ENCODE peak calls at places on chromosomes 6 and 20, in six cellular contexts. N, L, D, R, C and A are unnamed samples.

GRCh38 chr6:27809939-27810767 is 102.0 kb downstream of the OR2B2 start:
- DNase-seq in C (peak; percentile 95), D (peak; percentile 96), R (peak; percentile 75), L (peak; percentile 89), N (peak; percentile 65), A (peak; percentile 95)

GRCh38 chr6:147782302-147782701 is 273.8 kb downstream of the SAMD5 start:
- DNase-seq in L (no peak), N (no peak), D (peak; percentile 14), R (no peak), C (no peak), A (no peak)

GRCh38 chr6:55562318-55562717 is 16.7 kb downstream of the HMGCLL1 start:
- DNase-seq in N (no peak), C (no peak), L (no peak), D (no peak), R (no peak), A (no peak)

GRCh38 chr6:136792945-136793289 is 640 bp upstream of the MAP3K5 start:
- DNase-seq in R (no peak), D (peak; percentile 98), C (peak; percentile 95), L (peak; percentile 96), N (peak; percentile 95), A (peak; percentile 68)

GRCh38 chr20:4813839-4814695 is 92.4 kb downstream of the PRND start:
- DNase-seq in N (no peak), D (no peak), L (peak; percentile 43), C (no peak), R (no peak), A (no peak)

GRCh38 chr6:120908767-120909166 is 425.5 kb downstream of the TBC1D32 start:
- DNase-seq in R (no peak), N (no peak), L (no peak), D (no peak), C (no peak), A (no peak)

GRCh38 chr6:64672131-64672530 is 1034.9 kb downstream of the EYS start:
- DNase-seq in N (no peak), L (no peak), R (no peak), D (no peak), C (no peak), A (no peak)

GRCh38 chr20:16647875-16648597 is 74.8 kb upstream of the KIF16B start:
- DNase-seq in N (no peak), C (no peak), L (no peak), R (no peak), D (no peak), A (no peak)

GRCh38 chr20:46023999-46024398 is 5.0 kb upstream of the SLC12A5 start:
- DNase-seq in L (no peak), C (peak; percentile 27), N (no peak), R (no peak), D (no peak), A (no peak)

GRCh38 chr6:143192766-143193165 is 132.1 kb downstream of the AIG1 start:
- DNase-seq in N (no peak), C (no peak), R (no peak), L (no peak), D (no peak), A (no peak)

GRCh38 chr6:21150644-21151043 is 442.9 kb upstream of the SOX4 start:
- DNase-seq in N (no peak), L (no peak), R (no peak), D (no peak), C (no peak), A (no peak)

GRCh38 chr20:347640-348484 is 951 bp downstream of the NRSN2 start:
- DNase-seq in C (peak; percentile 97), N (peak; percentile 90), L (peak; percentile 90), D (peak; percentile 99), R (no peak), A (peak; percentile 97)

GRCh38 chr6:155913816-155914215 is 458.2 kb upstream of the NOX3 start:
- DNase-seq in D (no peak), C (no peak), R (no peak), N (no peak), L (no peak), A (no peak)
- H3K4me1 ChIP-seq in D (no peaks in the 10 kb centered on the region), C (no peaks in the 10 kb centered on the region), R (no peaks in the 10 kb centered on the region), N (no peaks in the 10 kb centered on the region), L (no peaks in the 10 kb centered on the region), A (no peaks in the 10 kb centered on the region)

DNA sequence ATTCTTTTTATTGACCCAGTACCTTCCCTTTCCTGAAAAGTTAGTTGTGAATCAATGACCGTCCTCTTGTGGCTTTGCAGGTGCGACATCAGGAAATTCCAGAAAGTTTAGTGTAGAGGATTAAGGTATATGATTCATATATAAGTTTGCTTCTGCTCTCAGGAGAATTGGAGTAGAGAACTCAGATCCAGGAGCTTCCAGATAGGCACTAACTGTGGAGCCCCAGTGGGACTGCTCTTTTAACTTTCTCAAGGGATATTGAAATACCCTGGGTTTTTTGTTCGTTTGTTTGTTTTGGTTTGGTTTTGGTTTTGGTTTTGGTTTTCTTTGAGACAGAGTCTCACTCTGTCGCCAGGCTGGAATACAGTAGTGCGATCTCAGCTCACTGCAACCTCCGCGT is 9.5 kb downstream of the TAAR2 start:
- DNase-seq in L (no peak), C (no peak), R (no peak), D (no peak), N (no peak), A (no peak)
- H3K4me3 ChIP-seq in L (peak overlapping the region; percentile 17), C (no peak overlapping the region), R (no peak overlapping the region), D (no peak overlapping the region), N (no peak overlapping the region), A (no peak overlapping the region)

DNA sequence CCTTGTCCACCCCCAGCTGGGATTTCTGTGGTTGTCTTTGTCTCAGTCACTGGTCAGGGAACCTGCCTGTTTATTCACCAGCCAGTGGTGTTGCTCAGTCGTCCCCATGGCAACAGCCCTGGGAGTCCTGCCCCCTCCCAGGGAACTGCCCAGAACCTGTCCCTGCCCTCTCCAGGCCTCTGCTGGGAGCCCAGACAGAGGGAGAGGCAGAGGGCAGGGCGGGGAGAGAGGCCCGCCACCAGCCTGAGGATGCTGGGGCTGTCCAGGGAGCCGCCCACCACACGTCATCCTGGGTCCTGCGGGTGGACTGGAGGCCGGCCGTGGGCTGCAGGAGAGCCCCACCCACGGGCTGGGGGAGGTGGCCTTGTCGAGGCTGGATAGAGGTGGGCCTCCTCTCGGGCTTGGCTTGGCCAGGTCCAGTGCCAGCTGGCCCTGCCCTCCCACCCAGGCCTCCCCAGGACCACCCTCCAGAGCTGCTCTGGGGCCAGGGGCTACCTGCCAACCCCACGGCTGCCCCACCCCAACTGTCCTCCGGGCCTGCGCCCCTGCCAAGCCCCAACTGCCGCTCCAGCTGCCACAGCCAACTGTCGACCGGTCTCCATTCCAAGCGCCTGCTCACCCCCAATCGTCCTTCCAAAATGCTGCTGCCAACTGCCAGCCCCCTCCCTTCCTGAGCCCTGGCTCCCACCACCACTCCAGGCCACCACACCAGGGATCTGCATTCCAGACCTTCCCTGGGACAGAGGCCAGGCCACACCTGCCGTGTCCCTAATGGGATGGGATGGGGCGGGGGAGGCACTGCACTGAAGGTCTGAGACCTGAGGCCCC is 4.2 kb upstream of the ZBTB46 start:
- DNase-seq in R (peak; percentile 48), L (peak; percentile 85), N (peak; percentile 92), D (peak; percentile 92), C (peak; percentile 99), A (peak; percentile 28)
- H3K27me3 ChIP-seq in R (peaks cover 30% of the 10 kb centered on the region), L (peaks cover 21% of the 10 kb centered on the region), N (no peaks in the 10 kb centered on the region), D (peaks cover 5% of the 10 kb centered on the region), C (no peaks in the 10 kb centered on the region), A (no peaks in the 10 kb centered on the region)

GRCh38 chr6:42564496-42564890 is 664 bp downstream of the UBR2 start:
- DNase-seq in R (no peak), C (no peak), N (no peak), L (no peak), D (no peak), A (peak; percentile 29)

GRCh38 chr6:42566614-42567208 is 2.9 kb downstream of the UBR2 start:
- DNase-seq in N (no peak), C (no peak), R (no peak), L (no peak), D (no peak), A (no peak)

GRCh38 chr6:42572523-42572922 is 8.7 kb downstream of the UBR2 start:
- DNase-seq in L (no peak), C (no peak), D (no peak), R (no peak), N (no peak), A (no peak)

GRCh38 chr6:42571611-42572342 is 7.9 kb downstream of the UBR2 start:
- DNase-seq in R (no peak), L (no peak), D (peak; percentile 53), N (no peak), C (peak; percentile 20), A (no peak)

DNA sequence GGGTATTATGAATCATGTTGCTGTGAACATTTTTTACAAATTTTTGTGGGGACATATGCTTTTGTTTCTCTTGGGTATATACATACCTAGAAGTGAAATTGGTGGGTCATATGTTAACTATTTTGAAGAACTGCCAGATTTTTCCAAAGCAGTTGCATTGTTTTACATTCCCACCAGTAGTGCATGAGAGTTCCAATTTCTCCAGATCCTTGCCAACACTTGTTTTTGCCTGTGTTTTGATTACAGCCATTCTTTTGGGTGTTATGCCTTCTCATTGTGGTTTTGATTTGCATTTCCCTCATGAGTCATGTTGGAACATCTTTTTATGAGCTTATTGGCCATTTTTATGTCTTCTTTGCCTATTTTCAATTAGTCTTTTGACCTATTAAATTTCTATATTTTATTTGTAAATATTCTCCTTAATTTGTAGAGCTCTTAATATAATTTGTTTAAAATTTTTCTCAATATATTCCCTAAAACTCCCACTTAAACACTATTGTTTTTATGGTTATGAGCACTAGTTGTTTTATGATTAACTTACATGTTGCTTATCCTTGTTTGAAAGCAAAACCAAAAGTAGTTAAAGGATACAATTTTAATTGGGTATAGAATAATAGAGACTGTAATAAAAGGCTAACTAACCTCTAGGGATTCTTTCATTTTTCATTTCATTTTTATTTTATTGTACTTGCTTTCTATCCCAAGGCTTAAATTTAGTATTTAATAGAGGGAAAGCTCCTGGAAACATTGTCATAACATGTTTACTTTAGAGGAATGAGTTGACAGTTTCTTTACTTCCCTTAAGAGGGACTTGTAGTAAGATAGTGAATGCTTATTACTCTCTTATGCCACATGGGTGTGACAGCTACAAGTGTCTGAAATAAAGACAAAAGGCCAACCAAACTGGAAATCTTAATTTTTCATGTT is 5.5 kb downstream of the UBR2 start:
- DNase-seq in N (no peak), D (peak; percentile 74), C (peak; percentile 92), L (no peak), R (peak; percentile 85), A (no peak)
- H3K4me1 ChIP-seq in N (peaks cover 3% of the 10 kb centered on the region), D (peaks cover 33% of the 10 kb centered on the region), C (peaks cover 19% of the 10 kb centered on the region), L (peaks cover 35% of the 10 kb centered on the region), R (peaks cover 8% of the 10 kb centered on the region), A (peaks cover 10% of the 10 kb centered on the region)

DNA sequence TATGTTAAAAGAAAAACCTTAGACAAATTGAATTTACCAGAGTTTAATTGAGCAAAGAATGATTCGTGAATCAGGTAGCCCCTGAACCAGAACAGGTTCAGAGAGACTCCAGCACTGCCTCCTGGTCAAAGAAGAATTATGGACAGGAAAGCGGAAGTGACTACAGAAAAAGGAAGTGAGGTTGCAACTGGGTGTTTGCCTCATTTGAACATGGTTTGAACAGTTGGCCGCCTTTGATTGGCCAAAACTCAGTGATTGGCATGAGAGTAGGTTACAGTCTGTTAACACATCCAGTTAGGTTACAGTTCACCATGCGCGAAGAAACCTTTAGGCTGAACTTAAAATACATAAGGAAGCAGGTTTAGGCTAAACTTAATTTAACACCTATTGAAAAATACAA is 248.8 kb downstream of the TFAP2A start:
- DNase-seq in C (no peak), N (no peak), R (no peak), D (no peak), L (no peak), A (no peak)
- H3K4me3 ChIP-seq in C (no peak overlapping the region), N (no peak overlapping the region), R (peak overlapping the region; percentile 2), D (no peak overlapping the region), L (no peak overlapping the region), A (no peak overlapping the region)

GRCh38 chr6:31368461-31368860 is 11.5 kb upstream of the HLA-B start:
- DNase-seq in L (no peak), R (no peak), N (no peak), D (no peak), C (no peak), A (no peak)
- H3K27me3 ChIP-seq in L (peaks cover 35% of the 10 kb centered on the region), R (peaks cover 18% of the 10 kb centered on the region), N (no peaks in the 10 kb centered on the region), D (peaks cover 30% of the 10 kb centered on the region), C (peaks cover 30% of the 10 kb centered on the region), A (peaks cover 19% of the 10 kb centered on the region)